ENCODE peak calls at places on chromosomes 2 and 18, in eight cellular contexts. One of them, this sample, is unnamed.
A peak's percentile ranks its signal among the peaks of the same experiment; 100 is the strongest.

GRCh38 chr18:38654966-38655365 is 1089.4 kb upstream of the CELF4 start:
- DNase-seq in OCI-LY7: no peak
- DNase-seq in IMR-90: no peak
- DNase-seq in PC-9: no peak
- DNase-seq in HepG2: no peak
- DNase-seq in GM23338: no peak
- DNase-seq in hepatocyte: no peak
- DNase-seq in H9: no peak
- DNase-seq in this sample: no peak

GRCh38 chr2:124796647-124797437 is 771.8 kb downstream of the CNTNAP5 start:
- DNase-seq in OCI-LY7: no peak
- DNase-seq in IMR-90: no peak
- DNase-seq in PC-9: no peak
- DNase-seq in HepG2: no peak
- DNase-seq in GM23338: no peak
- DNase-seq in hepatocyte: no peak
- DNase-seq in H9: no peak
- DNase-seq in this sample: no peak

GRCh38 chr2:240455227-240455718 is 19.8 kb downstream of the GPC1 start:
- DNase-seq in OCI-LY7: no peak
- DNase-seq in IMR-90: no peak
- DNase-seq in PC-9: no peak
- DNase-seq in HepG2: no peak
- DNase-seq in GM23338: no peak
- DNase-seq in hepatocyte: no peak
- DNase-seq in H9: no peak
- DNase-seq in this sample: no peak

GRCh38 chr2:216620806-216621205 is 12.4 kb upstream of the IGFBP2 start:
- DNase-seq in OCI-LY7: no peak
- DNase-seq in IMR-90: peak; percentile 39
- DNase-seq in PC-9: no peak
- DNase-seq in HepG2: no peak
- DNase-seq in GM23338: no peak
- DNase-seq in hepatocyte: peak; percentile 61
- DNase-seq in H9: no peak
- DNase-seq in this sample: peak; percentile 49

GRCh38 chr2:157302492-157303099 is 23.0 kb downstream of the ERMN start:
- DNase-seq in OCI-LY7: peak; percentile 67
- DNase-seq in IMR-90: peak; percentile 44
- DNase-seq in PC-9: no peak
- DNase-seq in HepG2: peak; percentile 56
- DNase-seq in GM23338: peak; percentile 80
- DNase-seq in hepatocyte: peak; percentile 81
- DNase-seq in H9: no peak
- DNase-seq in this sample: peak; percentile 82

GRCh38 chr2:163775304-163775703 is 39.5 kb upstream of the FIGN start:
- DNase-seq in OCI-LY7: no peak
- DNase-seq in IMR-90: no peak
- DNase-seq in PC-9: no peak
- DNase-seq in HepG2: no peak
- DNase-seq in GM23338: no peak
- DNase-seq in hepatocyte: no peak
- DNase-seq in H9: no peak
- DNase-seq in this sample: no peak

GRCh38 chr2:72579595-72580180 is 246.1 kb downstream of the EXOC6B start:
- DNase-seq in OCI-LY7: peak; percentile 44
- DNase-seq in IMR-90: peak; percentile 64
- DNase-seq in PC-9: peak; percentile 58
- DNase-seq in HepG2: peak; percentile 70
- DNase-seq in GM23338: peak; percentile 76
- DNase-seq in hepatocyte: peak; percentile 32
- DNase-seq in H9: no peak
- DNase-seq in this sample: peak; percentile 31

GRCh38 chr18:32200766-32201165 is 10.9 kb downstream of the MEP1B start:
- DNase-seq in OCI-LY7: no peak
- DNase-seq in IMR-90: no peak
- DNase-seq in PC-9: no peak
- DNase-seq in HepG2: no peak
- DNase-seq in GM23338: no peak
- DNase-seq in hepatocyte: peak; percentile 28
- DNase-seq in H9: no peak
- DNase-seq in this sample: no peak

GRCh38 chr2:233061591-233062446 is 1.7 kb downstream of the INPP5D start:
- DNase-seq in OCI-LY7: peak; percentile 73
- DNase-seq in IMR-90: peak; percentile 16
- DNase-seq in PC-9: no peak
- DNase-seq in HepG2: peak; percentile 88
- DNase-seq in GM23338: peak; percentile 38
- DNase-seq in hepatocyte: peak; percentile 49
- DNase-seq in H9: peak; percentile 56
- DNase-seq in this sample: peak; percentile 49

GRCh38 chr18:49819768-49820662 is 6.7 kb upstream of the ACAA2 start:
- DNase-seq in OCI-LY7: no peak
- DNase-seq in IMR-90: no peak
- DNase-seq in PC-9: no peak
- DNase-seq in HepG2: no peak
- DNase-seq in GM23338: no peak
- DNase-seq in hepatocyte: no peak
- DNase-seq in H9: no peak
- DNase-seq in this sample: no peak

GRCh38 chr2:24875272-24875671 is 44.8 kb downstream of the ADCY3 start:
- DNase-seq in OCI-LY7: no peak
- DNase-seq in IMR-90: no peak
- DNase-seq in PC-9: no peak
- DNase-seq in HepG2: no peak
- DNase-seq in GM23338: no peak
- DNase-seq in hepatocyte: no peak
- DNase-seq in H9: no peak
- DNase-seq in this sample: no peak

GRCh38 chr2:42895134-42895795 is 102.9 kb upstream of the HAAO start:
- DNase-seq in OCI-LY7: no peak
- DNase-seq in IMR-90: peak; percentile 34
- DNase-seq in PC-9: no peak
- DNase-seq in HepG2: no peak
- DNase-seq in GM23338: no peak
- DNase-seq in hepatocyte: no peak
- DNase-seq in H9: no peak
- DNase-seq in this sample: no peak

GRCh38 chr2:171416009-171416926 is 17.5 kb downstream of the METTL8 start:
- DNase-seq in OCI-LY7: peak; percentile 96
- DNase-seq in IMR-90: peak; percentile 98
- DNase-seq in PC-9: peak; percentile 79
- DNase-seq in HepG2: peak; percentile 87
- DNase-seq in GM23338: peak; percentile 94
- DNase-seq in hepatocyte: peak; percentile 95
- DNase-seq in H9: peak; percentile 86
- DNase-seq in this sample: peak; percentile 88

GRCh38 chr2:8408560-8409460 is 273.0 kb upstream of the ID2 start:
- DNase-seq in OCI-LY7: peak; percentile 31
- DNase-seq in IMR-90: no peak
- DNase-seq in PC-9: no peak
- DNase-seq in HepG2: no peak
- DNase-seq in GM23338: no peak
- DNase-seq in hepatocyte: no peak
- DNase-seq in H9: no peak
- DNase-seq in this sample: no peak

GRCh38 chr2:203453858-203454451 is 81.1 kb downstream of the RAPH1 start:
- DNase-seq in OCI-LY7: peak; percentile 71
- DNase-seq in IMR-90: peak; percentile 72
- DNase-seq in PC-9: no peak
- DNase-seq in HepG2: peak; percentile 61
- DNase-seq in GM23338: peak; percentile 57
- DNase-seq in hepatocyte: peak; percentile 70
- DNase-seq in H9: no peak
- DNase-seq in this sample: peak; percentile 30

GRCh38 chr2:197997083-197997541 is 192.7 kb downstream of the PLCL1 start:
- DNase-seq in OCI-LY7: no peak
- DNase-seq in IMR-90: no peak
- DNase-seq in PC-9: no peak
- DNase-seq in HepG2: no peak
- DNase-seq in GM23338: no peak
- DNase-seq in hepatocyte: no peak
- DNase-seq in H9: no peak
- DNase-seq in this sample: no peak

DNA sequence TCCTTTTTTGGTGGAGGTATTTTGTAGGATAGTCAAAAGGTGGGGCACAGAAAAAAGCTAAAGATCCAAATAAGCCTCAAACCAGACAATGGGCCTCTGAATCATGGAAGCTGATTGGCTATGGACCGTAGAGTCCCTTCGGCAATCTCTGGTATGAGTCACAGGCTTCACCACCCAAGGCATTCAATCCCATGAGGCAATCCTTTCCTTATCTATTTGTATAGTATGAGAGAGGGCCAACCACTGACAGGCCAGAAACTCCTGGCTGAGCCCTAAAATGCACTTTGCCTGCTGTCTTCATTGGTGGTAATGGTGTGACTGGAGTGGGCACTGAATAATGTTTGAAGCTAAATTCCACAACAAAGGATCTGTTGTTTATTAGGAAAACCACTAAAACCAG is 38.7 kb upstream of the MEX3C start:
- DNase-seq in OCI-LY7: no peak
- DNase-seq in IMR-90: peak; percentile 13
- DNase-seq in PC-9: peak; percentile 84
- DNase-seq in HepG2: peak; percentile 72
- DNase-seq in GM23338: no peak
- DNase-seq in hepatocyte: peak; percentile 70
- DNase-seq in H9: no peak
- DNase-seq in this sample: no peak
- H2AFZ ChIP-seq in OCI-LY7: no peak overlapping the region
- H2AFZ ChIP-seq in IMR-90: no peak overlapping the region
- H2AFZ ChIP-seq in PC-9: no peak overlapping the region
- H2AFZ ChIP-seq in HepG2: no peak overlapping the region
- H2AFZ ChIP-seq in GM23338: peak overlapping the region; percentile 4
- H2AFZ ChIP-seq in hepatocyte: no peak overlapping the region
- H2AFZ ChIP-seq in H9: no peak overlapping the region
- H2AFZ ChIP-seq in this sample: no peak overlapping the region

GRCh38 chr2:83817511-83817910 is 641.6 kb downstream of the SUCLG1 start:
- DNase-seq in OCI-LY7: peak; percentile 10
- DNase-seq in IMR-90: no peak
- DNase-seq in PC-9: no peak
- DNase-seq in HepG2: no peak
- DNase-seq in GM23338: peak; percentile 13
- DNase-seq in hepatocyte: no peak
- DNase-seq in H9: no peak
- DNase-seq in this sample: peak; percentile 10
- TF ChIP-seq CTCF in OCI-LY7: peak; percentile 63
- TF ChIP-seq CTCF in IMR-90: no peak
- TF ChIP-seq CTCF in PC-9: no peak
- TF ChIP-seq CTCF in HepG2: peak; percentile 44
- TF ChIP-seq CTCF in GM23338: peak; percentile 47
- TF ChIP-seq CTCF in hepatocyte: peak; percentile 50
- TF ChIP-seq CTCF in H9: peak; percentile 66
- TF ChIP-seq CTCF in this sample: peak; percentile 58

DNA sequence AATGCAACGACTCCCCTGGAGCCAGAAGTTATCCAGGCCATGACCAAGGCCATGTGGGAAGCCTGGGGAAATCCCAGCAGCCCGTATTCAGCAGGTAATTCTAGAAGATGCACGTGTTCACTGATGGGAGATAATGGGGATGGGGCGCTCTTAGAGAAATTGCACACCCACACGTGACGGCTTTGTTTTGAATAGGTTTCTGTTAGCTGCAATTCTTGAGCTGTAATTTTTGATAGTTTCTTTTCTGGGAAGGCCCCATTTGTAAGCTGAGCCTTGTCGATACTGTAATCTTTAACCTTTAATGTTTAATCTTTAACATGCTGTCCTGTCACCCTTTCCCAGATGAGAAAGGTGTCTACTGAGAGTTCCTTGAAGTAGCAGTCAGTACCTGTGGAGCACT is 3.6 kb downstream of the SCLY start:
- DNase-seq in OCI-LY7: no peak
- DNase-seq in IMR-90: no peak
- DNase-seq in PC-9: no peak
- DNase-seq in HepG2: no peak
- DNase-seq in GM23338: no peak
- DNase-seq in hepatocyte: peak; percentile 54
- DNase-seq in H9: no peak
- DNase-seq in this sample: no peak
- H3K27ac ChIP-seq in OCI-LY7: no peak overlapping the region
- H3K27ac ChIP-seq in IMR-90: no peak overlapping the region
- H3K27ac ChIP-seq in PC-9: no peak overlapping the region
- H3K27ac ChIP-seq in HepG2: peak overlapping the region; percentile 60
- H3K27ac ChIP-seq in GM23338: no peak overlapping the region
- H3K27ac ChIP-seq in hepatocyte: peak overlapping the region; percentile 47
- H3K27ac ChIP-seq in H9: no peak overlapping the region
- H3K27ac ChIP-seq in this sample: no peak overlapping the region

GRCh38 chr2:187576906-187577305 is 22.7 kb upstream of the TFPI start:
- DNase-seq in OCI-LY7: no peak
- DNase-seq in IMR-90: peak; percentile 27
- DNase-seq in PC-9: no peak
- DNase-seq in HepG2: no peak
- DNase-seq in GM23338: no peak
- DNase-seq in hepatocyte: no peak
- DNase-seq in H9: no peak
- DNase-seq in this sample: peak; percentile 36

GRCh38 chr2:187586091-187586632 is 31.9 kb upstream of the TFPI start:
- DNase-seq in OCI-LY7: peak; percentile 2
- DNase-seq in IMR-90: peak; percentile 50
- DNase-seq in PC-9: no peak
- DNase-seq in HepG2: peak; percentile 35
- DNase-seq in GM23338: no peak
- DNase-seq in hepatocyte: no peak
- DNase-seq in H9: no peak
- DNase-seq in this sample: no peak

GRCh38 chr2:187577310-187577709 is 23.1 kb upstream of the TFPI start:
- DNase-seq in OCI-LY7: no peak
- DNase-seq in IMR-90: no peak
- DNase-seq in PC-9: no peak
- DNase-seq in HepG2: peak; percentile 48
- DNase-seq in GM23338: peak; percentile 56
- DNase-seq in hepatocyte: peak; percentile 16
- DNase-seq in H9: no peak
- DNase-seq in this sample: peak; percentile 59

GRCh38 chr2:187580462-187581124 is 26.4 kb upstream of the TFPI start:
- DNase-seq in OCI-LY7: peak; percentile 18
- DNase-seq in IMR-90: peak; percentile 85
- DNase-seq in PC-9: peak; percentile 35
- DNase-seq in HepG2: peak; percentile 76
- DNase-seq in GM23338: peak; percentile 80
- DNase-seq in hepatocyte: peak; percentile 72
- DNase-seq in H9: no peak
- DNase-seq in this sample: peak; percentile 61

DNA sequence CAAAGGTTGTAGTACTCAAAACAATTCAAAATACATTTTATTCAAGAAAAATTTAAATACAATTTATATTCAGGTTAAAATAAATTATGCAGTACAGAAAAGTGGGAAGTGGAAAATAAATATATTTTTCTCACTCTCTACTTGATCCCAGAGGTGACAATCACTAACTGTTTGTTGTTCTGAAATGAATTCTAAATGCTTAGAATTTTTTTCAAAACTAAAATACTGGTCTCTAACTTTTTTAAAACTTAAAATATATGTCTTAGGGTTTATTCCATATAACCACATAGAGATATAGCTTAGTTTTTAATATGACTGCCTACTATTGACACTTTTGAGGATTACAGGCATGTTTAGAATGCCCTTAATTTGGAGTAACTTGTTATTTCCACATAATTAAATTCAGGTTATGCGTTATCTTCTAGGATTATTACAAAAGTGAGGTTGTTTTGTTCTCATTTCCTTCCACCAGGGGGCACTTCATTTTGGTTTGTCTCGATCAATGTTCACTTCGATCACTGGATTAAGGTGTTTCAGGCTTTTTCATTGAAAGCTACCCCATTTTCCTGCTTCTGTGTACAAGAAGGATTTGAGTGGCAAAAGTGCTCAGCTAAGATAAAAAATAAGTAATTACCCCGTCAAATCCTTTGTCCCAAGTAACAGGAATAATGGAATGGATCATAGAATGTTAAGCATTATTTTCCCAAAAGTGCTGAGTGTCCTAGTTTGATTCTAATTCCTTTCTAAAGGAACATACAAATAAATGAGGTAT is 27.1 kb upstream of the TFPI start:
- DNase-seq in OCI-LY7: peak; percentile 25
- DNase-seq in IMR-90: peak; percentile 52
- DNase-seq in PC-9: peak; percentile 34
- DNase-seq in HepG2: peak; percentile 59
- DNase-seq in GM23338: peak; percentile 83
- DNase-seq in hepatocyte: peak; percentile 60
- DNase-seq in H9: no peak
- DNase-seq in this sample: peak; percentile 71
- H2AFZ ChIP-seq in OCI-LY7: no peak overlapping the region
- H2AFZ ChIP-seq in IMR-90: no peak overlapping the region
- H2AFZ ChIP-seq in PC-9: no peak overlapping the region
- H2AFZ ChIP-seq in HepG2: peak overlapping the region; percentile 96
- H2AFZ ChIP-seq in GM23338: no peak overlapping the region
- H2AFZ ChIP-seq in hepatocyte: peak overlapping the region; percentile 55
- H2AFZ ChIP-seq in H9: no peak overlapping the region
- H2AFZ ChIP-seq in this sample: peak overlapping the region; percentile 75

This sample was measured in neural progenitor cell.